ENCODE peak calls at places on chromosomes 3 and 15, in ten cellular contexts. N is Peyer's patch, V is tibial nerve, L is lower leg skin, T is IMR-90, F is heart left ventricle, S is transverse colon, A is adrenal gland, G is H54, X is GM12891. B is an unnamed sample.

GRCh38 chr3:119301001-119301400 is 6.8 kb downstream of the ARHGAP31 start:
- DNase-seq in X (no peak), S (no peak), G (no peak), V (no peak), L (no peak), F (no peak), A (no peak), N (no peak), T (no peak), B (no peak)

GRCh38 chr3:136266468-136266867 is 16.3 kb downstream of the PCCB start:
- DNase-seq in S (no peak), G (peak), T (peak), L (no peak), A (no peak), V (no peak), F (no peak), N (no peak), X (no peak), B (no peak)

GRCh38 chr15:79673416-79674123 is 223.2 kb downstream of the MTHFS start:
- DNase-seq in A (no peak), F (no peak), X (peak), V (no peak), N (no peak), S (no peak), T (peak), L (no peak), G (no peak), B (no peak)

GRCh38 chr15:85583404-85584390 is 203.3 kb downstream of the AKAP13 start:
- DNase-seq in L (no peak), F (peak), T (peak), G (no peak), S (peak), V (no peak), N (peak), A (no peak), X (no peak), B (peak)

GRCh38 chr15:57555270-57555669 is 36.4 kb upstream of the MYZAP start:
- DNase-seq in V (no peak), G (no peak), S (no peak), L (peak), A (no peak), T (peak), F (no peak), N (no peak), X (no peak), B (no peak)

GRCh38 chr3:171776839-171777607 is 33.3 kb downstream of the PLD1 start:
- DNase-seq in S (no peak), T (no peak), X (no peak), G (no peak), L (no peak), A (no peak), N (no peak), F (no peak), V (no peak), B (no peak)

GRCh38 chr15:32864841-32865240 is 147.0 kb downstream of the GREM1 start:
- DNase-seq in F (no peak), G (no peak), S (no peak), V (no peak), N (no peak), L (no peak), A (no peak), X (no peak), T (no peak), B (no peak)

GRCh38 chr15:65303687-65304392 is 637 bp upstream of the RNU5B-1 start:
- DNase-seq in T (peak), A (no peak), N (peak), G (no peak), S (peak), X (no peak), L (no peak), V (no peak), F (peak), B (peak)

GRCh38 chr3:12999147-13000140 is 73.8 kb downstream of the IQSEC1 start:
- DNase-seq in S (peak), A (peak), N (peak), F (peak), V (peak), G (no peak), X (no peak), T (no peak), L (peak), B (no peak)

GRCh38 chr15:19944261-19944888 is 597.2 kb downstream of the GOLGA6L6 start:
- DNase-seq in N (no peak), S (no peak), X (no peak), G (no peak), T (no peak), A (no peak), F (no peak), L (no peak), V (no peak), B (no peak)

GRCh38 chr3:188315563-188315962 is 161.6 kb downstream of the LPP start:
- DNase-seq in N (no peak), S (no peak), X (no peak), V (no peak), F (no peak), L (no peak), A (no peak), T (no peak), G (no peak), B (no peak)

GRCh38 chr15:84981711-84982300 is at the start of gene PDE8A:
- DNase-seq in L (peak), T (peak), G (peak), S (peak), F (peak), A (peak), V (no peak), X (peak), N (peak), B (no peak)

GRCh38 chr15:54681578-54681977 is 515.2 kb downstream of the RSL24D1 start:
- DNase-seq in A (no peak), T (no peak), X (no peak), L (no peak), G (no peak), S (no peak), V (no peak), F (no peak), N (no peak), B (no peak)

GRCh38 chr3:106609666-106610301 is 741.0 kb upstream of the CBLB start:
- DNase-seq in V (peak), L (no peak), A (peak), X (no peak), N (peak), F (peak), G (peak), T (peak), S (peak), B (peak)

GRCh38 chr3:129795596-129795995 is 97.9 kb downstream of the TMCC1 start:
- DNase-seq in G (peak), V (no peak), L (no peak), T (peak), S (no peak), A (no peak), F (no peak), N (no peak), X (no peak), B (no peak)

GRCh38 chr3:165983284-165983683 is 146.1 kb upstream of the BCHE start:
- DNase-seq in A (no peak), F (no peak), T (no peak), G (no peak), X (no peak), S (no peak), L (no peak), V (no peak), N (no peak), B (no peak)

GRCh38 chr3:25384471-25384870 is 43.6 kb upstream of the RARB start:
- DNase-seq in L (no peak), T (no peak), A (no peak), G (no peak), N (no peak), X (no peak), F (no peak), S (no peak), V (no peak), B (no peak)

GRCh38 chr3:122421101-122421500 is 5.2 kb upstream of the WDR5B start:
- DNase-seq in T (no peak), X (no peak), S (no peak), N (no peak), G (no peak), A (no peak), V (no peak), F (no peak), L (no peak), B (no peak)

GRCh38 chr15:83837946-83838571 is 184.1 kb downstream of the ADAMTSL3 start:
- DNase-seq in V (no peak), N (no peak), L (no peak), A (peak), S (no peak), T (peak), G (peak), F (peak), X (no peak), B (peak)

GRCh38 chr3:186327912-186328487 is 34.0 kb downstream of the DGKG start:
- DNase-seq in N (no peak), A (no peak), G (no peak), X (no peak), S (no peak), L (no peak), F (no peak), T (no peak), V (no peak), B (no peak)

GRCh38 chr15:62769604-62770003 is 272.9 kb upstream of the TPM1 start:
- DNase-seq in N (no peak), F (no peak), T (peak), V (no peak), L (no peak), X (no peak), A (no peak), S (no peak), G (peak), B (no peak)

GRCh38 chr3:194273396-194274310 is 77.5 kb downstream of the CPN2 start:
- DNase-seq in X (no peak), V (no peak), A (peak), G (no peak), F (no peak), L (peak), T (no peak), S (no peak), N (no peak), B (no peak)

GRCh38 chr3:189458536-189458935 is 172.7 kb upstream of the TP63 start:
- DNase-seq in S (no peak), A (peak), T (no peak), X (no peak), G (no peak), V (no peak), L (no peak), F (no peak), N (no peak), B (no peak)

GRCh38 chr3:149212386-149212785 is 9.2 kb downstream of the CP start:
- DNase-seq in L (no peak), V (no peak), S (no peak), X (no peak), A (no peak), N (no peak), T (no peak), G (no peak), F (no peak), B (no peak)

GRCh38 chr3:120284702-120285507 is at the start of gene GPR156:
- DNase-seq in V (no peak), G (no peak), L (no peak), F (no peak), T (no peak), N (no peak), A (no peak), X (peak), S (no peak), B (peak)

GRCh38 chr3:46517016-46517770 is 19.4 kb downstream of the RTP3 start:
- DNase-seq in F (no peak), G (peak), T (peak), N (no peak), V (no peak), A (no peak), X (no peak), S (no peak), L (no peak), B (no peak)

GRCh38 chr3:54891540-54891897 is 36.3 kb downstream of the LRTM1 start:
- DNase-seq in S (peak), G (peak), V (peak), L (peak), N (peak), X (no peak), A (peak), T (peak), F (peak), B (peak)

GRCh38 chr3:56801597-56802410 is at the start of gene ARHGEF3:
- DNase-seq in L (peak), X (peak), S (peak), N (peak), V (peak), A (peak), F (peak), T (peak), G (peak), B (peak)

GRCh38 chr3:128547368-128547987 is 54.5 kb upstream of the GATA2 start:
- DNase-seq in V (no peak), X (no peak), F (no peak), G (no peak), S (no peak), T (peak), L (peak), A (no peak), N (no peak), B (no peak)

GRCh38 chr15:27418729-27419128 is 447.7 kb downstream of the GABRG3 start:
- DNase-seq in V (no peak), X (no peak), S (no peak), N (no peak), L (no peak), G (no peak), F (no peak), T (no peak), A (no peak), B (no peak)

GRCh38 chr3:166455724-166456123 is 618.5 kb upstream of the BCHE start:
- DNase-seq in N (no peak), V (no peak), T (peak), F (no peak), S (no peak), G (no peak), L (no peak), A (no peak), X (no peak), B (no peak)

GRCh38 chr3:157231071-157231470 is 71.1 kb upstream of the CCNL1 start:
- DNase-seq in G (no peak), T (peak), F (no peak), L (no peak), V (no peak), N (no peak), S (no peak), A (no peak), X (no peak), B (no peak)

GRCh38 chr15:84749111-84749991 is 959 bp downstream of the ZNF592 start:
- DNase-seq in T (no peak), F (peak), G (no peak), L (peak), V (no peak), N (peak), X (no peak), S (peak), A (peak), B (peak)

GRCh38 chr3:108189477-108189876 is 32.7 kb downstream of the IFT57 start:
- DNase-seq in F (no peak), N (no peak), V (no peak), A (no peak), T (no peak), X (no peak), S (no peak), L (no peak), G (no peak), B (no peak)

GRCh38 chr3:108184824-108185223 is 37.4 kb downstream of the IFT57 start:
- DNase-seq in A (no peak), N (no peak), V (no peak), L (no peak), G (no peak), F (no peak), S (no peak), T (no peak), X (no peak), B (no peak)

GRCh38 chr3:108185536-108185935 is 36.7 kb downstream of the IFT57 start:
- DNase-seq in G (no peak), T (no peak), L (no peak), V (no peak), N (no peak), X (no peak), S (no peak), F (no peak), A (no peak), B (no peak)

DNA sequence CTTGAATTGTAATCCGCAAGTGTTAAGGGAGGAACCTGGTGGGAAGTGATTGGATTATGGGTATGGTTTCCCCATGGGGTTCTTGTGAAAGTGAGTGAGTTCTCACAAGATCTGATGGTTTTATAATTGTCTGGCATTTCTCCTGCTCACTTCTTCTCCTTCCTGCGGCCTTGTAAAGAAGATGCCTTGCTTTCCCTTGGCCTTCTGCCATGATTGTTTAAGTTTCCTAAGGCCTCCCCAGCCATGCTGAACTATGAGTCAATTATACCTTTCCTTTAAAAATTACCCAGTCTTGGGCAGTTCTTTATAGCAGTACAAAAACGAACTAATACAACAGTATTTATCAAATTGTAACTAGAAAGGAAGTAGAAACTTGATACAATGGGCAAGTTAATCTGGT is 31.9 kb downstream of the IFT57 start:
- DNase-seq in X (no peak), G (no peak), N (no peak), T (no peak), F (no peak), S (no peak), V (no peak), L (no peak), A (no peak), B (no peak)
- TF ChIP-seq POLR2A in X (no peak), G (no peak), N (no peak), T (no peak), F (no peak), S (no peak), V (no peak), L (no peak), A (no peak), B (no peak)

DNA sequence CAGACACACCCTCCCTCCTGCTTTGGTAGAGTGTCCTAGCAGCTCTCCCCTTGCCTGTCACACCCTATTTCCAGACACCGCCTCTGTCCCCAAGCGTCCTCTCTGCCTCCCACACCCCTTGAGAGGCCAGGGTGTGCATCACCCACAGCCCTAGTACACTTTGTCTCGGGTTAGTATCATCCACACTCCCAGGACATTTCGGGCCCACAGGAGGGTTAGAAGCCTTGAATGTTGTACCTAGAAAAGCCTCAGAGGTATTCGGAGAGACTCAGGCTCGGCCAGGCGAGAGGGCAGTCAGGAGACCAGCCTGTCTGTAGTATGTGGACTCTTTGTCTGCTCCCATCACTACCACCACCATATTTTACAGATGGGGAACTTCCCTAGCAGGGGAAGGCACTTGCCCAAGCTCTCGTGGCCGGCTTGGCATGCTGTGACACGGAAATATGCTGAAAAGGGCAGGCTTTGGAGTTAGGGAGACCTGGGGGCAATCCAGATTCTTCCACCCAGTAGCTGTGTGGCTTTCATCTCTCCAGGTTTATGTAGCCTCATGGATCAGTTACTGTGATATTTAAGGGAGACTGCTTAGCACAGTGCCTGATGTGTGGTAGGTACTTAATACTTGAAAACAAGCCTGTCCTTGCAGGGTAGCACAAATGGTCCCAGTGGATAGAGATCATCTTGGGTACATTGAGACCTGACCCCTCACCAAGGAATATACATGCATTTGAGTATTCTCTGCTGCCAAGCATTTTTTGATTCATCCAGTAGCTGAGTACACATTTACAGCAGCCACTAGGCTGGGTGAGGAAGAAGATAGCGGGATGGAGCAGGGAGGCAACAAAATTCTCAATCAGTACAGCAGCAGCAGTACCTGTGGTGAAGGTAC is 1.4 kb downstream of the TMEM43 start:
- DNase-seq in V (no peak), N (no peak), F (no peak), S (no peak), A (no peak), G (no peak), X (no peak), L (peak), T (no peak), B (no peak)
- TF ChIP-seq POLR2A in V (no peak), N (no peak), F (no peak), S (no peak), A (no peak), G (no peak), X (no peak), L (no peak), T (no peak), B (no peak)

DNA sequence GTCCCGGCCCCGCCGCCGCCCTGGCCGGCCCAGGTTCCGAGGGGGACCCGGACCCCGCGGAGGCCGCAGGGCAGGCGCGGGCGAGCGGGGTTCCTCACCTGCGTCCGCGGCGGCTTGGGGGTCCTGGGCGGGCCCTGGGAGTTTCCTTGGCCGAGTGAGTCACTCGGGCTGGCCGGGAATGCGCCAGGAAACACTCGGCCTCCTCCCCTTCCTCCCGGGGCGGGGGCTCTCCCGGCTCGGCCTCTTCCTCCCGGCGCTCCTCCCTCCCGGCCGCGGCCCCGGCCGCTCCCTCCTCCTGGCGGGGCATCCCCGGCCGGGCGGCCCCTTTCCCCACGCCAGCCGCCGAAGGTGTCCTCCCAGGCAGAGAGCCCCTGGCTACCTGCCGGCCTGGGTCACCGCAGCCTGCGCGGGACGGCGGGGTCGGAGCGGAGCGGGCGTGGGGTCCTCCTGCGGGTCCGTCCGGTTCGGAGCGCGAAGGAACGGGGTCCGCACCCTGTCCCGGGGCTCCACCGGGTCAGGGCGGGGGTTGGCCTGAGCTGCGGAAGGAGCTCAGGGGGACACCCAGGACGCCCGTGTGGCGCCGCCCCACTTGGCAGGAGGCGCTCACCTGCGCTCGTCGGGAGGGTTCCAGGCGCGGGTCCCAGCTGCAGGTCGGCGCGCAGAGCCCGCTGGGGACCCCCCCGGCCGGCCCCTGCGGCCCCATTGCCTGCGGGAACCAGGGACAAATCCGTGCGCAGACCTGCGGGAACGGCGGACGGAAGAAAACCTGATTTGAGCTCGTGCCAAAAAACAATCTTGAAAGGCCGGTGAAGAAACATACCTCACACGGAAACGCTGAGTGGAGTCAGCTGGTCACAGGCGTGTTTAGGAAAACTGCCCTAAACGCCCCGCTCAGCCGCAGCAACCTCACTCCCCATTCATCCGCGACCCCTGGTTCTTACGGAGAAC is at the start of gene CYFIP1:
- DNase-seq in T (peak), N (peak), L (peak), A (peak), X (peak), V (peak), F (peak), G (peak), S (peak), B (peak)
- TF ChIP-seq POLR2A in T (peak), N (peak), L (no peak), A (peak), X (no peak), V (no peak), F (no peak), G (peak), S (peak), B (no peak)

DNA sequence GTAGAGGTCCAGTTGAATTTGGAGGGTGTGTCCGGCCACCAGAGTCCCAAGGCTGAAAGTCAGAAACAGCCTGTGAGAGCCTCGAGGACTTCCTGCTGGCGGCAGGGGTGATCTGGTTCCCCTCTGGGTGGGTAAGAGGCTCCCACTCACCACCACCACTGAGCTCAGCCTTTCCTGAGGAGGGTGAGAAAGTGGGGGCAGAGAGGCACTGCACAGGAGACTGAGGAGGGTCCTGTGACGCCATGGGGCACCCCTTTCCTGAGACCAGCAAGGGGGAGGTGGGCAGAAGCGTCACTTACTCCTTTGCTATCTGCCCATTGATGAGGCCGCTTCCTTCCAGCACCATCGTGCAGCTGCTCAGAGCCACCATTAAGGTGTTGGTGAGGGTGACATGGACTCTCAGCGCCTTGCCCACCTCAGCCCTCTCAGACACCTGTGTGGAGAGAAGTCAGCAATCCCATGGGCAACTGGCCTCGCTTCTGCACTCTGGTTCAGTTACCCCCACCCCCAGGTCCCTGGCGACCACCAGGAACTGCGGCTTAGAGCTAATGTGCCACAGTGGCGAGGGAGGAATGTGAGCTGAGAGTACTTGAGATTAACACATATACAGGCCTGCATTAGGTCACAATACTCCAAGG is 10.0 kb upstream of the TGM5 start:
- DNase-seq in A (no peak), T (no peak), S (no peak), L (no peak), N (peak), V (no peak), G (no peak), X (no peak), F (no peak), B (no peak)
- TF ChIP-seq POLR2A in A (no peak), T (no peak), S (no peak), L (no peak), N (no peak), V (no peak), G (no peak), X (no peak), F (no peak), B (no peak)

B was measured in ovary.